ENCODE peak calls at places on chromosomes 12 and 14, in four cellular contexts. One of them, this sample, is unnamed.

GRCh38 chr12:108129017-108129812 is at the start of gene WSCD2:
- DNase-seq in colonic mucosa: no peak
- DNase-seq in mesendoderm: peak; percentile 98
- DNase-seq in H9: peak; percentile 92
- DNase-seq in this sample: no peak

GRCh38 chr12:126914170-126914796 is 1352.7 kb upstream of the TMEM132C start:
- DNase-seq in H9: no peak
- DNase-seq in mesendoderm: no peak
- DNase-seq in colonic mucosa: no peak
- DNase-seq in this sample: no peak

GRCh38 chr14:101068293-101068957 is 164.9 kb upstream of the RTL1 start:
- DNase-seq in colonic mucosa: no peak
- DNase-seq in H9: peak; percentile 18
- DNase-seq in mesendoderm: peak; percentile 20
- DNase-seq in this sample: no peak

GRCh38 chr14:24366375-24366663 is 1.7 kb upstream of the NFATC4 start:
- DNase-seq in colonic mucosa: no peak
- DNase-seq in H9: no peak
- DNase-seq in mesendoderm: no peak
- DNase-seq in this sample: no peak

GRCh38 chr12:63124778-63125177 is 26.2 kb downstream of the AVPR1A start:
- DNase-seq in colonic mucosa: no peak
- DNase-seq in mesendoderm: no peak
- DNase-seq in H9: no peak
- DNase-seq in this sample: no peak

GRCh38 chr12:26648584-26648983 is 184.4 kb downstream of the ITPR2 start:
- DNase-seq in mesendoderm: no peak
- DNase-seq in colonic mucosa: no peak
- DNase-seq in H9: no peak
- DNase-seq in this sample: peak; percentile 95

GRCh38 chr12:125053821-125054220 is 11.4 kb upstream of the AACS start:
- DNase-seq in mesendoderm: no peak
- DNase-seq in colonic mucosa: no peak
- DNase-seq in H9: no peak
- DNase-seq in this sample: no peak

GRCh38 chr12:95859344-95859816 is 628 bp downstream of the SNRPF start:
- DNase-seq in colonic mucosa: no peak
- DNase-seq in H9: no peak
- DNase-seq in mesendoderm: peak; percentile 78
- DNase-seq in this sample: peak; percentile 38

GRCh38 chr12:58139894-58140293 is 198.5 kb downstream of the ATP23 start:
- DNase-seq in H9: no peak
- DNase-seq in colonic mucosa: no peak
- DNase-seq in mesendoderm: peak; percentile 52
- DNase-seq in this sample: no peak

GRCh38 chr12:74401035-74401434 is 136.6 kb upstream of the ATXN7L3B start:
- DNase-seq in mesendoderm: peak; percentile 41
- DNase-seq in colonic mucosa: no peak
- DNase-seq in H9: no peak
- DNase-seq in this sample: no peak

GRCh38 chr12:68507657-68508056 is 103.0 kb upstream of the RAP1B start:
- DNase-seq in H9: no peak
- DNase-seq in colonic mucosa: no peak
- DNase-seq in mesendoderm: no peak
- DNase-seq in this sample: no peak

GRCh38 chr12:21642707-21643389 is 14.8 kb downstream of the LDHB start:
- DNase-seq in mesendoderm: peak; percentile 26
- DNase-seq in colonic mucosa: no peak
- DNase-seq in H9: no peak
- DNase-seq in this sample: no peak

GRCh38 chr14:52072266-52072780 is 3.5 kb upstream of the NID2 start:
- DNase-seq in mesendoderm: peak; percentile 22
- DNase-seq in colonic mucosa: no peak
- DNase-seq in H9: no peak
- DNase-seq in this sample: no peak

GRCh38 chr14:88507208-88507607 is 47.6 kb downstream of the PTPN21 start:
- DNase-seq in colonic mucosa: no peak
- DNase-seq in mesendoderm: no peak
- DNase-seq in H9: no peak
- DNase-seq in this sample: no peak

GRCh38 chr12:48247181-48247966 is 44.3 kb upstream of the OR10AD1 start:
- DNase-seq in colonic mucosa: no peak
- DNase-seq in H9: no peak
- DNase-seq in mesendoderm: no peak
- DNase-seq in this sample: no peak

GRCh38 chr14:20434701-20435453 is 1.1 kb downstream of the KLHL33 start:
- DNase-seq in H9: no peak
- DNase-seq in colonic mucosa: no peak
- DNase-seq in mesendoderm: no peak
- DNase-seq in this sample: no peak

GRCh38 chr12:130839770-130840355 is 813 bp upstream of the STX2 start:
- DNase-seq in colonic mucosa: no peak
- DNase-seq in mesendoderm: no peak
- DNase-seq in H9: no peak
- DNase-seq in this sample: no peak

GRCh38 chr14:69924181-69924580 is 45.0 kb downstream of the SMOC1 start:
- DNase-seq in colonic mucosa: no peak
- DNase-seq in mesendoderm: peak; percentile 27
- DNase-seq in H9: no peak
- DNase-seq in this sample: peak; percentile 33

GRCh38 chr12:27177716-27178115 is 66.4 kb upstream of the STK38L start:
- DNase-seq in H9: no peak
- DNase-seq in mesendoderm: peak; percentile 39
- DNase-seq in colonic mucosa: no peak
- DNase-seq in this sample: peak; percentile 93

GRCh38 chr12:128163096-128163495 is 103.9 kb upstream of the TMEM132C start:
- DNase-seq in mesendoderm: peak; percentile 19
- DNase-seq in H9: no peak
- DNase-seq in colonic mucosa: no peak
- DNase-seq in this sample: no peak

DNA sequence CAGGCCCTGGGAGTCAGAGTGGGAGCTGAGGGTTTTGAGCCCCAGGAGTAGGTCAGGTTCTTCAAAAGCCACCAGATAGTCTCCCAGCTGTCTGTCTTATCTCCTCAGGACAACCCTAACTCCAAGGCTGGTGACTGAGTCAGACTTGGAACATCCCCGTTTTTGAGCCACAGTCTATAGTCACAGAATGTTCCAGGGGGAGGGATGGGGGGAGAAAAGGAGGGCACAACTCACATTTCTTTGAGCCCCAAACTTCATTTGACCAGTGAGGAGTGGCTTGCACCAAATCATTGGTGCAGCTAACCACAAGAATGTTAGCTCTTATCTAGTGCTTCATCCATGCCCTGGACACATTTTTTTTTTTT is 243.8 kb downstream of the ZFP36L1 start:
- DNase-seq in colonic mucosa: no peak
- DNase-seq in mesendoderm: no peak
- DNase-seq in H9: no peak
- DNase-seq in this sample: peak; percentile 84
- H3K9ac ChIP-seq in colonic mucosa: peak overlapping the region; percentile 13
- H3K9ac ChIP-seq in mesendoderm: no peak overlapping the region
- H3K9ac ChIP-seq in H9: no peak overlapping the region
- H3K9ac ChIP-seq in this sample: peak overlapping the region; percentile 82

DNA sequence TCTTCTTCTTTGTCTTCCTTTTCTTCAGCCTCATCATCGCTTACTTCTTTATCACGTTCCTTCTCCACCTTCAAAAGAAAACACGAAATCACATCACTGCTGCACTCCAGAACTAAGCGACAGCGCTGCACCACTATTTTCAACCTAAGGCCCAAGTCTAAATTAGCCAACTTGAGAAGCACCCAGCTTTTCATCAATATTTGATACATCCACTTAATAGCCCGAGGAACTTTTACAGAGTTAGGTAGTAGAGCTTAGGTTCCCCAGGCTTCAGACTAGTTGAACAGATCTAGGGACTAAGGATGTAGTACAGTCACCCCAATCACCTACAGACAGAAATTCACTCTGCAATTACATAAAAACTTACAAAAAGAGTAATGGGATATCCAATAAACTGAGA is 1.9 kb downstream of the HSP90AA1 start:
- DNase-seq in H9: no peak
- DNase-seq in mesendoderm: no peak
- DNase-seq in colonic mucosa: no peak
- DNase-seq in this sample: no peak
- H3K27ac ChIP-seq in H9: no peak overlapping the region
- H3K27ac ChIP-seq in mesendoderm: no peak overlapping the region
- H3K27ac ChIP-seq in colonic mucosa: no peak overlapping the region
- H3K27ac ChIP-seq in this sample: no peak overlapping the region

DNA sequence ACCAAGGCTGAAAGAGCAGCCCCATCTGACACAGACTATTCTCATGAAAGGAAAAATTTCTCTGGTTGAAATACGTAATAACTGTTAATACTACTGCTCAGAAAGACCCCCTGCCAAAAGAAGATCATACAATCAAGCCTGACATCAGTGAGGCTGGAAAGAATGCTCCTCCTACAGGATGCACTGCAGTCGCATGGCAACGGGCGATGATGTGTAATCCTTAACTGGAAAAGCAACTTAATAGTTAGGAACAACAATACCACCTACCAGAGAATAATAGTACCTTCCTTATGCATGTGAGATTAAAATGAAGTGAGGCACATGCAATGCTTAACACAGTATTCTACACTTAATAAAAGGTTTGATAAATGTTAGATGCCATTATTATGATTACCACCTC is 1.2 kb upstream of the GOLGA5 start:
- DNase-seq in mesendoderm: peak; percentile 59
- DNase-seq in H9: no peak
- DNase-seq in colonic mucosa: no peak
- DNase-seq in this sample: no peak
- H3K9ac ChIP-seq in mesendoderm: no peak overlapping the region
- H3K9ac ChIP-seq in H9: no peak overlapping the region
- H3K9ac ChIP-seq in colonic mucosa: peak overlapping the region; percentile 58
- H3K9ac ChIP-seq in this sample: no peak overlapping the region

DNA sequence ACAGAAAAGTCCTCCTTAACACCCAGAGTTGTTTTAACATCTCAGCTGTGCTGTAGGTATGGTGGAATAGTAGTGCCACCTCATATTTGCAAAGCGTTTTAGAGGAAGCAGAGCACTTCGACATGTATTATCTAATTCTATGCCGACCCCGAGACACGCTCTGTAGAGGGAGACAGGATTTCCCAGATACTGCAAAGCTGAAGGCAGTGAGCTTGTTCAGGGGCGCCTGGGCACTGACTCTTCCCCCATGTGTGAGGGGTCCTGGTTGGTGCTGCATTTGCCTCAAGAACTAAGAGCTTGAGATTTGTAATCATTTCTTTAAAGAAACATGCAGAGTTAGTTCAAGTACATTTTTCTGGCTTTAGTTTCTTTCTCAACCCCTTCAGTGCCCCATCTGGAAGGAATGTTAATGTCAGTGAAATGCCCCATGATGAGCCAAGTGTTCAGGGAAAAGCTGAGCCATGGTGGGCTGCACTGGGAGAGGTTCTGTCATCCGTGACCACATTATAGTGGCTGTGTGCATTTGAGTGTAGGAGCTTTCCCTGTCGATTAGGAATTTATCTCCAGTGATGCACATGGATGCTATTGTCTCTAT is 66.3 kb downstream of the MBIP start:
- DNase-seq in H9: peak; percentile 39
- DNase-seq in mesendoderm: peak; percentile 73
- DNase-seq in colonic mucosa: no peak
- DNase-seq in this sample: no peak
- H3K27ac ChIP-seq in H9: no peak overlapping the region
- H3K27ac ChIP-seq in mesendoderm: no peak overlapping the region
- H3K27ac ChIP-seq in colonic mucosa: no peak overlapping the region
- H3K27ac ChIP-seq in this sample: no peak overlapping the region

DNA sequence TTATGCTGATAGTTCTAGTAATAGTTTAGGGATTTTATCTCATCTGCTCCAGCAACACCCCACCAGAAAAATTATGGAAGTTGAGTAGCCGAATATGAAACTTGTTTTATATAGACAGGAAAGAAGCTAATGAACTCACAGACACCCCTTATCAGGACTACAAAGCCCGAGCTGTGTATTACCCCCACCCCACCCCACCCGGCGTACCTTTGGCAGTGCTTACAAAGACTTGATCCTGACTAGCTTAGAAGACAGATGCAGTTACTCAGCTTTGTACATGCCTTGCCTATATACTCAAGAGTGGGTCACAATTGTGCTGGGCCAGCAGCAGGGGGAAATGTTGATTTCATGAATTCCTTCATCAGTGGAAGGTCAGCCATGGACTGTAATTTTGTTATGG is 22.4 kb downstream of the PROX2 start:
- DNase-seq in colonic mucosa: no peak
- DNase-seq in H9: no peak
- DNase-seq in mesendoderm: no peak
- DNase-seq in this sample: no peak
- H3K9ac ChIP-seq in colonic mucosa: no peak overlapping the region
- H3K9ac ChIP-seq in H9: no peak overlapping the region
- H3K9ac ChIP-seq in mesendoderm: no peak overlapping the region
- H3K9ac ChIP-seq in this sample: no peak overlapping the region

GRCh38 chr12:94614288-94614721 is 36.1 kb downstream of the TMCC3 start:
- DNase-seq in H9: peak; percentile 76
- DNase-seq in mesendoderm: peak; percentile 95
- DNase-seq in colonic mucosa: no peak
- DNase-seq in this sample: no peak
- H3K27ac ChIP-seq in H9: no peak overlapping the region
- H3K27ac ChIP-seq in mesendoderm: no peak overlapping the region
- H3K27ac ChIP-seq in colonic mucosa: no peak overlapping the region
- H3K27ac ChIP-seq in this sample: no peak overlapping the region

GRCh38 chr12:98513379-98514318 is 1.7 kb upstream of the TMPO start:
- DNase-seq in mesendoderm: no peak
- DNase-seq in H9: no peak
- DNase-seq in colonic mucosa: peak; percentile 14
- DNase-seq in this sample: no peak
- H3K9ac ChIP-seq in mesendoderm: peak overlapping the region; percentile 0
- H3K9ac ChIP-seq in H9: peak overlapping the region; percentile 58
- H3K9ac ChIP-seq in colonic mucosa: no peak overlapping the region
- H3K9ac ChIP-seq in this sample: peak overlapping the region; percentile 97

GRCh38 chr12:8028267-8028666 is 4.2 kb upstream of the FOXJ2 start:
- DNase-seq in H9: no peak
- DNase-seq in colonic mucosa: no peak
- DNase-seq in mesendoderm: no peak
- DNase-seq in this sample: no peak

GRCh38 chr12:8026282-8026637 is 6.3 kb upstream of the FOXJ2 start:
- DNase-seq in colonic mucosa: no peak
- DNase-seq in mesendoderm: no peak
- DNase-seq in H9: no peak
- DNase-seq in this sample: no peak

GRCh38 chr12:8031872-8032241 is 659 bp upstream of the FOXJ2 start:
- DNase-seq in colonic mucosa: no peak
- DNase-seq in mesendoderm: no peak
- DNase-seq in H9: no peak
- DNase-seq in this sample: no peak

GRCh38 chr12:8030189-8030588 is 2.3 kb upstream of the FOXJ2 start:
- DNase-seq in mesendoderm: no peak
- DNase-seq in H9: no peak
- DNase-seq in colonic mucosa: no peak
- DNase-seq in this sample: no peak

GRCh38 chr12:8027856-8028255 is 4.7 kb upstream of the FOXJ2 start:
- DNase-seq in mesendoderm: no peak
- DNase-seq in colonic mucosa: no peak
- DNase-seq in H9: no peak
- DNase-seq in this sample: no peak
- H3K27ac ChIP-seq in mesendoderm: no peak overlapping the region
- H3K27ac ChIP-seq in colonic mucosa: no peak overlapping the region
- H3K27ac ChIP-seq in H9: no peak overlapping the region
- H3K27ac ChIP-seq in this sample: no peak overlapping the region